ENCODE peak calls at places on chromosomes 11 and 22, in four cellular contexts. A is gastrocnemius medialis, N is heart left ventricle, X is IMR-90. D is an unnamed sample.

GRCh38 chr11:7696424-7696823 is 9.9 kb downstream of the OVCH2 start:
- DNase-seq in A (no peak), X (no peak), N (no peak), D (no peak)

GRCh38 chr11:36376315-36376887 is 80.3 kb downstream of the PRR5L start:
- DNase-seq in A (no peak), X (peak; percentile 18), N (peak; percentile 44), D (peak; percentile 87)

GRCh38 chr22:49209452-49210195 is 618.0 kb downstream of the BRD1 start:
- DNase-seq in A (no peak), N (peak; percentile 14), X (no peak), D (peak; percentile 21)

GRCh38 chr11:12229450-12230229 is 119.2 kb downstream of the MICAL2 start:
- DNase-seq in X (no peak), N (no peak), A (no peak), D (no peak)

GRCh38 chr11:74694136-74694535 is 37.1 kb downstream of the CHRDL2 start:
- DNase-seq in X (peak; percentile 43), A (no peak), N (no peak), D (no peak)

GRCh38 chr11:75635009-75635909 is 33.6 kb downstream of the MAP6 start:
- DNase-seq in X (peak; percentile 72), A (no peak), N (peak; percentile 49), D (no peak)

GRCh38 chr22:23780146-23780748 is 6.5 kb upstream of the SMARCB1 start:
- DNase-seq in N (no peak), A (no peak), X (no peak), D (no peak)

GRCh38 chr22:27598792-27599191 is 202.8 kb downstream of the MN1 start:
- DNase-seq in A (no peak), X (no peak), N (no peak), D (no peak)

GRCh38 chr11:10581481-10582019 is 13.1 kb upstream of the LYVE1 start:
- DNase-seq in A (peak; percentile 27), X (peak; percentile 63), N (peak; percentile 66), D (peak; percentile 88)

GRCh38 chr11:117420598-117420997 is 92.9 kb downstream of the CEP164 start:
- DNase-seq in A (no peak), N (no peak), X (no peak), D (no peak)

GRCh38 chr11:75689861-75690641 is 21.2 kb upstream of the MAP6 start:
- DNase-seq in N (no peak), X (no peak), A (no peak), D (no peak)

GRCh38 chr11:65553301-65554001 is 4.7 kb downstream of the LTBP3 start:
- DNase-seq in X (no peak), N (no peak), A (no peak), D (peak; percentile 88)

GRCh38 chr11:66081505-66081904 is 11.4 kb downstream of the PACS1 start:
- DNase-seq in X (no peak), A (peak; percentile 26), N (peak; percentile 50), D (peak; percentile 93)

GRCh38 chr22:24499706-24500105 is 4.6 kb downstream of the UPB1 start:
- DNase-seq in A (no peak), X (no peak), N (no peak), D (peak; percentile 35)

GRCh38 chr11:9203715-9204311 is 61.3 kb downstream of the DENND5A start:
- DNase-seq in N (no peak), A (no peak), X (no peak), D (no peak)

GRCh38 chr11:69217276-69218105 is 61.8 kb downstream of the SMIM38 start:
- DNase-seq in A (no peak), N (peak; percentile 25), X (no peak), D (no peak)

GRCh38 chr11:12092714-12093113 is 17.7 kb upstream of the MICAL2 start:
- DNase-seq in A (no peak), N (no peak), X (no peak), D (no peak)

GRCh38 chr11:86996953-86997570 is 40.7 kb upstream of the TMEM135 start:
- DNase-seq in X (no peak), A (no peak), N (no peak), D (no peak)

GRCh38 chr22:23537421-23537820 is 42.7 kb downstream of the IGLL1 start:
- DNase-seq in X (no peak), A (no peak), N (no peak), D (peak; percentile 47)

GRCh38 chr11:46666516-46666915 is 33.9 kb downstream of the ARHGAP1 start:
- DNase-seq in X (no peak), N (peak; percentile 41), A (no peak), D (no peak)

GRCh38 chr11:46665356-46665755 is 35.1 kb downstream of the ARHGAP1 start:
- DNase-seq in N (no peak), X (no peak), A (no peak), D (no peak)

GRCh38 chr11:46666982-46667590 is 33.3 kb downstream of the ARHGAP1 start:
- DNase-seq in N (peak; percentile 36), A (no peak), X (no peak), D (no peak)

GRCh38 chr11:46663277-46663940 is 37.0 kb downstream of the ARHGAP1 start:
- DNase-seq in N (no peak), A (no peak), X (peak; percentile 30), D (no peak)

GRCh38 chr11:46664612-46665011 is 35.8 kb downstream of the ARHGAP1 start:
- DNase-seq in X (no peak), A (no peak), N (no peak), D (no peak)
- H3K36me3 ChIP-seq in X (peaks cover 46% of the 10 kb centered on the region), A (peaks cover 3% of the 10 kb centered on the region), N (peaks cover 95% of the 10 kb centered on the region), D (peaks cover 100% of the 10 kb centered on the region)

DNA sequence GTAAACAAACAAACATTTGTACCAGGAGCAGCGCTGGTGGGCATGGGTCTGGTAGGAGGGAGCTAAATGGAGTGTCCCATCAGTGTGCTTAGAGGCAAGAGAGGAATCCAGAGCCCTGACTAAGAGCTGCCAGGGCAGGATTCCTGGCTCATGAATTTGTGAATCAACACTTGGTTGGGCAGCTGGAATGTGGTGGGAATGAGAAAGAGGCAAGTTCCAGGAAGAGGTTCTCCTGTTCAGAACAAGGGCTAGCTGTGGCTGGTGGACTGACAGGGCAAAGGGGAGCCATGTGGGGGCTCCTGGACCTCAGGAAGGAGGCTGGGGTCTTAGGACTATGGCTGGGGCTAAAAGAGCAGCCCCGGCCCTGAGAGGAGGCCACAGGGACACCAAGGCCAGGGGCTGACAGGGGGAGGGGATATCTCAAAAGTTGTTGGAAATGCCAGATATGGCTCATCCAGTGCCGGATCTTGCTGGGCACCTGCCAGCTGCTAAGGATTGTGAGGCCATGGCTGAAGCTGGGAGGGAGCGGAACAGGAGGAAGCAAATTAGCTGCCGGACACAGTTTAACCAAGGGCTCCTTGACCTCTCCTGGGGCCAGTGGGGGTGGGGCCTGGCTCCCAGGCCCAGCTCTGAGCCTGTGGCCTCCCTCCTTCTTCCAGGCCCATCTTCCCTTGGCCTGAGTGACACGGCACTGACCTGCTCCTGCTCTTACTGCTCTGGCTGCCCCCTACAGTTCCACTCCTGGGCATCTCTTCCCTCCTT is 14.6 kb upstream of the P2RY6 start:
- DNase-seq in A (no peak), X (peak; percentile 91), N (peak; percentile 60), D (no peak)
- TF ChIP-seq POLR2A in A (no peak), X (no peak), N (no peak), D (no peak)

GRCh38 chr11:120950880-120951279 is 73.0 kb upstream of the TBCEL start:
- DNase-seq in N (no peak), A (no peak), X (no peak), D (no peak)

GRCh38 chr11:120952503-120953229 is 71.2 kb upstream of the TBCEL start:
- DNase-seq in A (peak; percentile 35), X (peak; percentile 64), N (peak; percentile 70), D (peak; percentile 84)

GRCh38 chr11:120953230-120953558 is 70.7 kb upstream of the TBCEL start:
- DNase-seq in X (no peak), N (no peak), A (no peak), D (no peak)

GRCh38 chr11:120956710-120957500 is 67.0 kb upstream of the TBCEL start:
- DNase-seq in N (no peak), A (no peak), X (no peak), D (peak; percentile 78)

DNA sequence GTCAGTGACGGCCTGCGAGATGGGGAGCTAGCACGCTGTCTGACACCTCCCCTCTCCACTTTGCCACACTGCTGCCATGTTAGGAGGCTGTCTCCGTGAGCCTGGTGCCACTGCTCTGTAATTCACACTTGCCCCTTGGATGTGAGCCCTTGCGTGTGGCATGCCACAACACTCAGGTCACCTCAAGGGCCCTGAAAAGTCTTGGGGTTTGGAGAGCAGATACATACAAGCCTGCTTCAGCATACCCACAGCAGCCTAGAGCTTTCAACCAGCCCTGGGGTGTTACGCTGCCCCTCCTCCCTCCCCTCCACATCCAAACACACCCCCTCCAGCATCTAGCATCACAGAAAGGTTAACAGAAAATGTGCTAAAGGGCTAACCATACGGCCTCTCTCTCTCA is 69.5 kb upstream of the TBCEL start:
- DNase-seq in A (no peak), X (no peak), N (no peak), D (no peak)
- H3K27me3 ChIP-seq in A (no peaks in the 10 kb centered on the region), X (peaks cover 7% of the 10 kb centered on the region), N (no peaks in the 10 kb centered on the region), D (peaks cover 27% of the 10 kb centered on the region)

GRCh38 chr11:121439337-121439736 is 12.8 kb upstream of the SORL1 start:
- DNase-seq in N (no peak), A (no peak), X (no peak), D (no peak)

GRCh38 chr11:121437018-121437685 is 15.0 kb upstream of the SORL1 start:
- DNase-seq in A (no peak), X (peak; percentile 12), N (no peak), D (no peak)

GRCh38 chr11:121435796-121436511 is 16.2 kb upstream of the SORL1 start:
- DNase-seq in N (no peak), X (no peak), A (no peak), D (no peak)

GRCh38 chr11:121439759-121440158 is 12.4 kb upstream of the SORL1 start:
- DNase-seq in X (no peak), N (no peak), A (no peak), D (no peak)

GRCh38 chr11:121437686-121438078 is 14.4 kb upstream of the SORL1 start:
- DNase-seq in X (no peak), N (no peak), A (no peak), D (no peak)
- H3K36me3 ChIP-seq in X (no peaks in the 10 kb centered on the region), N (no peaks in the 10 kb centered on the region), A (no peaks in the 10 kb centered on the region), D (no peaks in the 10 kb centered on the region)

DNA sequence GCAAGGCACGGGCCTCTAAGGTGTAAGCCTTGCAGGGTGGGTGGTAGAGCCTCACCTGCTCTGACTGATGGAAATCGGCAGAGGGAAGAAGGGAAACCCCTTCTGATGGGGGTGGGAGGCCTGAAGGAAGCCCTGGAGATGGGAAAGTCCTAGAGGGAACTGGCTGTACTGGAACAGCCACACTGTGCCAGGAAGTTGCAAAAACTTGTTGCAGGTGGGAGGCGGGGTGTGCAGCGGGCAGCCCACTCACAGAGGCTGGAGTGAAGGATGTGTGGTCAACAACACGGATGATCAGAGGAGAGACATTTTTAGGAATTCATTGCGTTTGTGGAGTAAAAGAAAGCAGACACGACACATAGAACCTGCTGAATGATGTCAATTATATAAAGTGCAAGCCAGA is 91.3 kb downstream of the ZC3H12C start:
- DNase-seq in A (no peak), N (no peak), X (no peak), D (no peak)
- TF ChIP-seq POLR2A in A (no peak), N (no peak), X (no peak), D (no peak)

DNA sequence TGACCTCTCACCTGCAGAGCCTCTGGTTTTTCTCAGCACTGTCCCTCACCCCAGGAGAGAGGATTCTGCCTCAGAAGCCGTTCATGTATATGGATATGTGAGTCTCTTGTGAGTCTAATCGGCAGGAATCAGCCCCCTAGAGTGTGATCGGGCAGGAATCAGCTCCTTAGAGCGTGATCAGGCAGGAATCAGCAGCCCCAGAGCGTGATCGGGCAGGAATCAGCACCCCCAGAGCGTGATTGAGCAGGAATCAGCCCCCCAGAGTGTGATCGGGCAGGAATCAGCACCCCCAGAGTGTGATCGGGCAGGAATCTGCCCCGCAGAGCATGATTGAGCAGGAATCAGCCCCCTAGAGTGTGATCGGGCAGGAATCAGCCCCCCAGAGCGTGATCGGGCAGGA is 80.0 kb upstream of the EIF3D start:
- DNase-seq in X (no peak), A (no peak), N (no peak), D (no peak)
- H3K27me3 ChIP-seq in X (peaks cover 73% of the 10 kb centered on the region), A (peaks cover 8% of the 10 kb centered on the region), N (peaks cover 28% of the 10 kb centered on the region), D (peaks cover 94% of the 10 kb centered on the region)

GRCh38 chr22:46892866-46893265 is 130.4 kb downstream of the TBC1D22A start:
- DNase-seq in N (no peak), X (no peak), A (no peak), D (no peak)
- H3K36me3 ChIP-seq in N (peaks cover 41% of the 10 kb centered on the region), X (peaks cover 11% of the 10 kb centered on the region), A (no peaks in the 10 kb centered on the region), D (peaks cover 24% of the 10 kb centered on the region)